ENCODE peak calls at places on chromosomes 13 and 19, in four cellular contexts. C is fibroblast of lung, A is foreskin fibroblast, D is IMR-90. Z is an unnamed sample.

GRCh38 chr19:7099597-7099921 is 30.1 kb downstream of the ZNF557 start:
- DNase-seq in C (no peak), A (no peak), D (no peak), Z (no peak)

GRCh38 chr13:34817246-34817645 is 124.8 kb upstream of the NBEA start:
- DNase-seq in C (no peak), A (no peak), D (no peak), Z (no peak)

GRCh38 chr13:26050568-26051230 is 1.1 kb downstream of the SHISA2 start:
- DNase-seq in C (no peak), A (peak), D (no peak), Z (no peak)

GRCh38 chr19:3923096-3923758 is 9.6 kb upstream of the NMRK2 start:
- DNase-seq in C (no peak), A (no peak), D (no peak), Z (no peak)

GRCh38 chr19:33032218-33032781 is 32.4 kb downstream of the RHPN2 start:
- DNase-seq in C (no peak), A (no peak), D (no peak), Z (no peak)

GRCh38 chr13:94917814-94918213 is 205.5 kb upstream of the SOX21 start:
- DNase-seq in C (no peak), A (no peak), D (no peak), Z (no peak)

GRCh38 chr13:43977911-43978310 is 98.2 kb downstream of the LACC1 start:
- DNase-seq in C (no peak), A (peak), D (no peak), Z (no peak)

GRCh38 chr13:29457299-29457698 is 138.2 kb downstream of the SLC7A1 start:
- DNase-seq in C (peak), A (peak), D (peak), Z (no peak)

GRCh38 chr19:46786236-46787039 is 2.0 kb downstream of the SLC1A5 start:
- DNase-seq in C (peak), A (peak), D (peak), Z (peak)

GRCh38 chr13:109718726-109719125 is 67.7 kb downstream of the IRS2 start:
- DNase-seq in C (no peak), A (no peak), D (no peak), Z (no peak)

GRCh38 chr13:24511019-24511823 is 1.4 kb downstream of the PARP4 start:
- DNase-seq in C (peak), A (peak), D (peak), Z (peak)

GRCh38 chr13:99985886-99986527 is 4.4 kb downstream of the ZIC2 start:
- DNase-seq in C (no peak), A (no peak), D (no peak), Z (no peak)

GRCh38 chr13:29454931-29455481 is 140.5 kb downstream of the SLC7A1 start:
- DNase-seq in C (peak), A (peak), D (peak), Z (no peak)

GRCh38 chr13:79085021-79085420 is 321.0 kb downstream of the RBM26 start:
- DNase-seq in C (no peak), A (no peak), D (no peak), Z (no peak)

GRCh38 chr13:100594731-100595130 is 6.1 kb upstream of the GGACT start:
- DNase-seq in C (no peak), A (no peak), D (no peak), Z (no peak)

GRCh38 chr19:34475026-34475974 is 6.3 kb upstream of the WTIP start:
- DNase-seq in C (peak), A (peak), D (peak), Z (peak)

GRCh38 chr13:102369303-102369702 is 32.5 kb downstream of the FGF14 start:
- DNase-seq in C (peak), A (peak), D (no peak), Z (no peak)

GRCh38 chr13:22235285-22235949 is 564.5 kb downstream of the FGF9 start:
- DNase-seq in C (no peak), A (no peak), D (peak), Z (no peak)

GRCh38 chr13:35876601-35877000 is 254.6 kb downstream of the DCLK1 start:
- DNase-seq in C (no peak), A (no peak), D (no peak), Z (no peak)

GRCh38 chr19:35266149-35266903 is 2.4 kb upstream of the USF2 start:
- DNase-seq in C (no peak), A (no peak), D (no peak), Z (no peak)

GRCh38 chr13:47594833-47595232 is 406.2 kb downstream of the SUCLA2 start:
- DNase-seq in C (peak), A (peak), D (peak), Z (peak)

GRCh38 chr13:81480634-81481033 is 1139.7 kb upstream of the SPRY2 start:
- DNase-seq in C (no peak), A (no peak), D (no peak), Z (no peak)

GRCh38 chr13:50809133-50810090 is 34.1 kb downstream of the DLEU7 start:
- DNase-seq in C (no peak), A (no peak), D (no peak), Z (no peak)
- H3K4me3 ChIP-seq in C (no peak), A (no peak), D (no peak), Z (no peak)

DNA sequence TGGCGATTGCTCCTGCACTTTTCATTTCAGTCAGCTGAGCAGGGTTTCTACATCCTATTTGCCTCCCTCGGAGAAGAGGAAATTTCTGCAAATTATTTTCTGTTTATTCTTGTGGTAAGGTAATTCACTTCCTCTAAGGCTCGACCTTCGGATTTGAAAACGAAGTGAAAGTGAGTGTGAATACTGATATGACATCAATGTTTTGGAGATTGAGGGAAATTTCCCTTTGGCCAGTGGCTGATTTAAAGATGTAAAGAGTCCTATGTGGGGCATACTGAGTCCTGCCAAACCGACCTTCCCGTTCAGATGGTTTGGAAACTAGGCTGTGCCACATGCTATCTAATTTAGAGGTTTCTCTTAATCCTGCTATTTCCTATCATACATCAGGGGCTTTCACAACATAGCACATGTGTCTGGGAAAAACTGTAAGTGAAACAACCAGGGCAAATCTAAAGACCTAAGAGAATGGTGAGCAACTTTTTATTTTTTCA is 112.4 kb downstream of the POSTN start:
- DNase-seq in C (no peak), A (no peak), D (no peak), Z (no peak)
- H3K4me3 ChIP-seq in C (peak), A (no peak), D (no peak), Z (no peak)

DNA sequence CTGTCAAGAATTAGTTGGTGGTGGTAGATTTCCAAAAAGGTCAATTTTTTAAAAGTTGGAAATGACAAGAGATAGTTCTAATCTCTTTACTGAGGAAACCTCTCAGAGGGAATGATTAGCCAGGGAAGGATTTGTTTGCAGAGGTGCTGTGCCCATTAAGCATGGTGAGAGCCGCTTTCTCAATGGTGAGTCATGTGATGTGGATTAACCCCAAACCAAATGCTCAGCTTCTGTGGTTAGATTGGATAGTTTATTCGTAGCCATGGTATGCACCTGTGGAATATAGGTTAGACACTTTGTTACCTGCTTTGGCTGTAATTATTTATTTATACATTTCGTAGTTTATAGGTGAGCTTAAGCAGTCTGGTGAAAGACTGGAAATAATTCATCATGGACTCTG is 7.1 kb downstream of the HNRNPM start:
- DNase-seq in C (peak), A (peak), D (peak), Z (no peak)
- H3K4me3 ChIP-seq in C (no peak), A (no peak), D (no peak), Z (no peak)

GRCh38 chr13:110916671-110917142 is 1.8 kb upstream of the ANKRD10 start:
- DNase-seq in C (peak), A (peak), D (peak), Z (no peak)
- H3K4me3 ChIP-seq in C (peak), A (no peak), D (no peak), Z (no peak)

Z was measured in Jurkat, Clone E6-1.